ENCODE peak calls at places on chromosomes 4 and X, in ten cellular contexts. Q is choroid plexus epithelial cell, Z is activated B cell treated with CpG ODN at 0.5 μM for 24 hours, P is astrocyte of the spinal cord, J is GM12865, C is fibroblast of lung, L is lower leg skin, T is AG04450, O is type B pancreatic cell, W is GM10248. Y is an unnamed sample.

GRCh38 chr4:47525154-47525819 is 40.2 kb downstream of the ATP10D start:
- DNase-seq in Q (peak), Z (no peak), P (peak), J (no peak), C (peak), L (no peak), T (peak), O (no peak), W (no peak), Y (no peak)

GRCh38 chrX:10017866-10018265 is 50.7 kb downstream of the CLDN34 start:
- DNase-seq in Q (peak), Z (no peak), P (peak), J (no peak), C (peak), L (peak), T (no peak), O (no peak), W (no peak), Y (no peak)

GRCh38 chrX:81120270-81120935 is 81.3 kb downstream of the HMGN5 start:
- DNase-seq in Q (no peak), Z (no peak), P (no peak), J (peak), C (no peak), L (no peak), T (no peak), O (no peak), W (no peak), Y (no peak)

GRCh38 chr4:156547439-156547838 is 424.2 kb downstream of the PDGFC start:
- DNase-seq in Q (peak), Z (no peak), P (peak), J (no peak), C (peak), L (no peak), T (peak), O (no peak), W (no peak), Y (no peak)

GRCh38 chrX:85992811-85993229 is 54.5 kb downstream of the CHM start:
- DNase-seq in Q (peak), Z (no peak), P (peak), J (no peak), C (peak), L (no peak), T (no peak), O (no peak), W (no peak), Y (no peak)

GRCh38 chr4:182242793-182243192 is 409 bp upstream of the TENM3 start:
- DNase-seq in Q (peak), Z (no peak), P (peak), J (no peak), C (peak), L (no peak), T (no peak), O (no peak), W (no peak), Y (no peak)

GRCh38 chrX:101071585-101071984 is 7.1 kb upstream of the TMEM35A start:
- DNase-seq in Q (no peak), Z (no peak), P (no peak), J (no peak), C (no peak), L (no peak), T (no peak), O (no peak), W (no peak), Y (no peak)

GRCh38 chrX:147119088-147119487 is 304.5 kb upstream of the CXorf51A start:
- DNase-seq in Q (no peak), Z (no peak), P (no peak), J (no peak), C (no peak), L (no peak), T (no peak), O (no peak), W (no peak), Y (no peak)

GRCh38 chrX:15854712-15855561 is at the start of gene AP1S2:
- DNase-seq in Q (peak), Z (peak), P (peak), J (peak), C (peak), L (peak), T (peak), O (peak), W (peak), Y (peak)

GRCh38 chr4:129358571-129358970 is 262.6 kb downstream of the C4orf33 start:
- DNase-seq in Q (peak), Z (no peak), P (peak), J (no peak), C (peak), L (no peak), T (no peak), O (no peak), W (no peak), Y (no peak)

GRCh38 chrX:8672176-8672575 is 59.8 kb downstream of the ANOS1 start:
- DNase-seq in Q (no peak), Z (no peak), P (no peak), J (no peak), C (no peak), L (no peak), T (no peak), O (no peak), W (no peak), Y (no peak)
- TF ChIP-seq CTCF in Q (no peak), Z (no peak), P (no peak), J (no peak), C (no peak), L (no peak), T (no peak), O (peak), W (no peak), Y (peak)

DNA sequence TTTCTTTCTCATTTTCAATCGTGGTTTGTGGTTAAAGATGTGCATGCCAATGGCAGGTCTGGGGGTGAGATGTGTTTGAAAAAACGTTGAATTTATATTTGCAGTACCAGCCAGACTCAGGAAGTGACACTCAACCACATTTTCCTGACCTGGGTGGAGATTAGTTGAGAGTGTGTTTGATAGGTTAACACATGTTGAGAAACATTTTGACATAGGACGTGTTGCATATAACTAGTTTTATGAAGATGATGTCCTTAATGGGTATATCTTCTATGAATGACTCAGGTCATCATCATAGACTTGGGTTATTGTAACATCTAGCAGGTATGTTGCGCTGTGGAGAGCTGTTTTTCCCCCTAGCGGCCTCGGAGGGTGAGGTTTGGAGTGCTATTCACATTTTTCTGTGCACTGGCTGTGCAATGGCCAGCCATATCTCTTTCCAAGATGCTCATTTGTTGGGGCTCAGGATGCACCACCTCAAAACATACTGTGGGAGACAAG is 21.7 kb upstream of the CD38 start:
- DNase-seq in Q (peak), Z (no peak), P (peak), J (peak), C (peak), L (no peak), T (no peak), O (no peak), W (peak), Y (no peak)
- TF ChIP-seq CTCF in Q (peak), Z (peak), P (peak), J (peak), C (peak), L (no peak), T (peak), O (no peak), W (peak), Y (no peak)

GRCh38 chrX:41014776-41015175 is 70.5 kb upstream of the USP9X start:
- DNase-seq in Q (no peak), Z (no peak), P (no peak), J (no peak), C (no peak), L (no peak), T (no peak), O (no peak), W (no peak), Y (no peak)

GRCh38 chrX:41009816-41010187 is 75.4 kb upstream of the USP9X start:
- DNase-seq in Q (no peak), Z (no peak), P (no peak), J (peak), C (no peak), L (no peak), T (no peak), O (no peak), W (peak), Y (no peak)

GRCh38 chrX:41005445-41005992 is 79.7 kb upstream of the USP9X start:
- DNase-seq in Q (no peak), Z (no peak), P (no peak), J (no peak), C (no peak), L (peak), T (no peak), O (no peak), W (no peak), Y (no peak)

GRCh38 chrX:41010188-41010846 is 74.9 kb upstream of the USP9X start:
- DNase-seq in Q (peak), Z (peak), P (peak), J (peak), C (peak), L (peak), T (peak), O (no peak), W (peak), Y (no peak)
- TF ChIP-seq CTCF in Q (peak), Z (no peak), P (peak), J (no peak), C (peak), L (no peak), T (peak), O (peak), W (no peak), Y (peak)

GRCh38 chr4:81606796-81607550 is 135.3 kb upstream of the RASGEF1B start:
- DNase-seq in Q (peak), Z (no peak), P (peak), J (no peak), C (peak), L (no peak), T (no peak), O (no peak), W (no peak), Y (no peak)
- TF ChIP-seq CTCF in Q (no peak), Z (no peak), P (no peak), J (no peak), C (no peak), L (no peak), T (no peak), O (peak), W (no peak), Y (no peak)

DNA sequence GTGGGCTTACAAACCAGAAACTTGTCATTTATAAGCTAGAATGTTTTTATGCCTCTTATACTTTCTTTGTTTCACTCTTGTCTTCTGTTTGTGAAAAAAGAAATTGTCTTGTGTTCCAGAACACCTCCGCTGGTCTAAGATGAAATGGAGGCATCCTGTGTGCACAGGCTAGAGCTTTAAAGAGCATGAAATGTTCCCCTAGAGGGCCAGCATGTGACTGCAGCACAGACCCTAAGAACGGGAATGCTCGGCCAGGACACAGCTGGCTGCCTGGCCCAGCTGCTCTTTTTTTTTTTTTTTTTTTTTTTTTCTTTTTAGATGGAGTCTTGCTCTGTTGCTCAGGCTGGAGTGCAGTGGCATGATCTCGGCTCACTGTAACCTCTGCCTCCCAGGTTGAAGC is 33.6 kb downstream of the SETD7 start:
- DNase-seq in Q (no peak), Z (no peak), P (no peak), J (peak), C (no peak), L (no peak), T (no peak), O (no peak), W (no peak), Y (no peak)
- TF ChIP-seq CTCF in Q (no peak), Z (no peak), P (no peak), J (no peak), C (no peak), L (no peak), T (no peak), O (peak), W (no peak), Y (no peak)

Y was measured in progenitor cell of endocrine pancreas.